ENCODE peak calls at places on chromosomes 6 and 20, in five cellular contexts. F is brain microvascular endothelial cell; S is CD8-positive, alpha-beta T cell; U is breast epithelium; J is progenitor cell of endocrine pancreas. Q is an unnamed sample.
A peak's percentile ranks its signal among the peaks of the same experiment; 100 is the strongest.

GRCh38 chr6:36979343-36979742 is 6.7 kb downstream of the MTCH1 start:
- DNase-seq in F (peak; percentile 29), S (no peak), U (no peak), J (no peak), Q (peak; percentile 36)

GRCh38 chr6:148818939-148819575 is 72.2 kb downstream of the UST start:
- DNase-seq in F (no peak), S (no peak), U (no peak), J (no peak), Q (no peak)

GRCh38 chr20:21237956-21238355 is 65.2 kb upstream of the XRN2 start:
- DNase-seq in F (no peak), S (no peak), U (no peak), J (no peak), Q (no peak)

GRCh38 chr6:44171899-44172546 is 13.4 kb downstream of the CAPN11 start:
- DNase-seq in F (no peak), S (no peak), U (no peak), J (no peak), Q (no peak)

GRCh38 chr6:159068904-159069578 is 24.2 kb upstream of the TAGAP start:
- DNase-seq in F (no peak), S (no peak), U (no peak), J (no peak), Q (no peak)

GRCh38 chr20:56091635-56092180 is 86.4 kb upstream of the CBLN4 start:
- DNase-seq in F (no peak), S (no peak), U (no peak), J (no peak), Q (no peak)

GRCh38 chr6:125717120-125717731 is 32.2 kb upstream of the HEY2 start:
- DNase-seq in F (no peak), S (no peak), U (no peak), J (no peak), Q (no peak)

GRCh38 chr20:53872081-53872541 is 198.3 kb downstream of the BCAS1 start:
- DNase-seq in F (no peak), S (no peak), U (no peak), J (no peak), Q (peak; percentile 39)

GRCh38 chr20:63009988-63010769 is 3.4 kb upstream of the BHLHE23 start:
- DNase-seq in F (no peak), S (peak; percentile 56), U (peak; percentile 39), J (no peak), Q (no peak)

GRCh38 chr6:23218751-23219150 is 649.4 kb downstream of the HDGFL1 start:
- DNase-seq in F (no peak), S (no peak), U (no peak), J (no peak), Q (no peak)

GRCh38 chr6:7146079-7146828 is 38.5 kb downstream of the RREB1 start:
- DNase-seq in F (peak; percentile 58), S (no peak), U (peak; percentile 56), J (no peak), Q (no peak)

GRCh38 chr6:142155895-142156757 is 9.1 kb downstream of the VTA1 start:
- DNase-seq in F (no peak), S (no peak), U (no peak), J (no peak), Q (peak; percentile 47)

GRCh38 chr20:25059866-25060465 is 2.0 kb upstream of the ACSS1 start:
- DNase-seq in F (no peak), S (no peak), U (no peak), J (no peak), Q (no peak)

GRCh38 chr20:57851025-57851682 is 141.3 kb upstream of the PMEPA1 start:
- DNase-seq in F (no peak), S (no peak), U (peak; percentile 11), J (peak; percentile 2), Q (no peak)

GRCh38 chr6:3797231-3798200 is 46.0 kb upstream of the PXDC1 start:
- DNase-seq in F (peak; percentile 47), S (no peak), U (no peak), J (no peak), Q (no peak)

GRCh38 chr20:37745553-37745952 is 51.7 kb downstream of the CTNNBL1 start:
- DNase-seq in F (no peak), S (no peak), U (no peak), J (no peak), Q (no peak)

GRCh38 chr6:119105262-119105661 is 26.8 kb upstream of the FAM184A start:
- DNase-seq in F (no peak), S (no peak), U (no peak), J (no peak), Q (no peak)

GRCh38 chr6:127717384-127717783 is 140.4 kb downstream of the C6orf58 start:
- DNase-seq in F (no peak), S (no peak), U (no peak), J (no peak), Q (no peak)

GRCh38 chr6:45420083-45420908 is 42.6 kb upstream of the SUPT3H start:
- DNase-seq in F (peak; percentile 53), S (peak; percentile 39), U (peak; percentile 34), J (no peak), Q (peak; percentile 44)

GRCh38 chr6:45422541-45423110 is 44.9 kb upstream of the SUPT3H start:
- DNase-seq in F (peak; percentile 55), S (peak; percentile 32), U (no peak), J (peak; percentile 20), Q (peak; percentile 65)

GRCh38 chr6:45423111-45423900 is 45.6 kb upstream of the SUPT3H start:
- DNase-seq in F (no peak), S (no peak), U (no peak), J (peak; percentile 21), Q (peak; percentile 37)

GRCh38 chr6:45420909-45421699 is 43.4 kb upstream of the SUPT3H start:
- DNase-seq in F (no peak), S (no peak), U (no peak), J (no peak), Q (peak; percentile 39)

DNA sequence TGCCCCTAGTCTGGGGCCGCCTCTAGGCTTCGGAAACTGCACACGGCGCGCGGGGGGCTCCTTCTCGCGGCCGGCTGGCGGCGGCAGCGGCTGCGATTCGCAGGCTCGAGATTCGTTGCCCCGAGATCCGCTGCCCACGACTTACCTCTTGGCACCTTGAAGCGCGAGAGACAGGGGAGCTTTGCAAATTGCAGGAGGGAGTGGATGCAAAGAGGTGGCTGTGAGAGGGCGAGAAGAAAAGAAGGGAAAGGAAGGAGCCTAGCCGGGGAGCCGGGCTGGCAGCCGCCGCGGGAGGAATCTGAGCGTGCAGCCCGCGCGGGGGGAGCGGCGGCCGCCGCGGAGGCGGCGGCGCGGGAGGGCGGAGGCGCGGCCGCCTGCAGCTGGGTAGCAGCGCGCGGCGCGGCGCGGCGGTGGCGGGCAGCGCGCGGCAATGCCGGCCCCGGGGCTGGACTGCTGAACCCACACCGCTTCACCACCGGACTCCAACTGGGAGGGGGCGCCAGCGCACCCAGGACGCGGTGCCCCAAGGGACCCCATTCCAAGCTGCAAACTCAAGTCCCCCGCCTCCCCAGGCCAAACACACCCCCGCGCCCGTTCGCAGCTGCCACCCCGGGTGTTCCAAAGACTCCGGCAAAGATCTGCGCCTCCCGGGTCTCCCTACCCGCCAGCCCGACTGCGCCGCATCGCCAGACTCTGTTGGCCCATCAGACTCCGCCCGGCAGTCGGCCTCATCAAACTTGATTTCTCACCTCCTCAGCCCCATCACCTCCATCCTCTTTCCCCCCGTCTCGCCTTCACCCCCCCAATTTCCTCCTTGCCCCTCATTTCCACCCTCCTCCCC is 44.2 kb upstream of the SUPT3H start:
- DNase-seq in F (peak; percentile 54), S (peak; percentile 8), U (no peak), J (peak; percentile 29), Q (peak; percentile 72)
- TF ChIP-seq CTCF in F (peak; percentile 42), S (no peak), U (no peak), J (peak; percentile 24), Q (peak; percentile 55)

GRCh38 chr20:35264755-35265154 is 13.2 kb downstream of the MMP24OS start:
- DNase-seq in F (no peak), S (no peak), U (peak; percentile 44), J (no peak), Q (no peak)
- TF ChIP-seq CTCF in F (peak; percentile 57), S (no peak), U (no peak), J (peak; percentile 33), Q (no peak)

GRCh38 chr6:114690625-114691024 is 347.8 kb upstream of the HS3ST5 start:
- DNase-seq in F (no peak), S (no peak), U (no peak), J (no peak), Q (no peak)
- TF ChIP-seq CTCF in F (no peak), S (no peak), U (no peak), J (no peak), Q (no peak)

GRCh38 chr20:13755809-13756208 is 28.9 kb downstream of the ESF1 start:
- DNase-seq in F (no peak), S (no peak), U (no peak), J (no peak), Q (no peak)
- TF ChIP-seq CTCF in F (no peak), S (no peak), U (no peak), J (no peak), Q (peak; percentile 10)

DNA sequence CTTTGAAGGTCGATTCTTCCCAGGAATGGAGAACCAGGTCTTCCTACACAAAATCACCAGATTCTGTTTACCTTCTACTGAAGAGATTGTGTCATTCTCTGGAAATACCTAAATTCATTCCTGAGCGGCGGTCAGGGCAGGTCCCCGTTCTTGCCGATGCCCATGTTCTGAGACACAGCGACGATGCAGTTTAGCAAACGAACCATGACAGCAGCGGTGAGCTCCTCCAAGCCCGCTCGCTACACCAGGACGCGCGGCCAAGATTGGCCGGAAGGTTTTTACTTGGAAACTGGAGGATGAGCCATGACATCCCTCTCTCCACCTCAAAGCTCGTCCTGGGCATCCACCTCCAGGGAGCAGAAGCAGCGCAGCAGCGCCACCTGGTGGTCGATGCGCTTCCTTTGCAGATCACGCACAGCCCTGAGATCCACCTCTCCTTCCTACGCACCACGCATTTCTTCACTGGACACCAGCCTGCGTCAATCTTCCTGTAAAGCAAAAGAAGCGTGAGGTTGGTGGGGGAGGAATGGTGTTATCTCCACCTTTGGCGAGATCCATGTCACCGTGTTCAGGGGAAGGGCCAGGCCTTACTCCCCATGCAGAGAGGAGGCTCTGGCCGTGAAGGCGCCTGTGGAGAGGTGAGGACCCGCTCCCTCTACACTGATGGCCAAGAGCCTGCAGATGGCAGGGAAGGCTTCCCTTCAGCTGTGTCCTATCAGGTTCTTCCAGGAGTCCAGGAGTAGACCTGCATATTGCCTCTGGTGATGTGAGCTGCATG is 9.9 kb upstream of the HLA-B start:
- DNase-seq in F (peak; percentile 72), S (peak; percentile 80), U (peak; percentile 89), J (peak; percentile 80), Q (peak; percentile 89)
- TF ChIP-seq CTCF in F (peak; percentile 96), S (peak; percentile 94), U (peak; percentile 98), J (peak; percentile 94), Q (peak; percentile 97)

DNA sequence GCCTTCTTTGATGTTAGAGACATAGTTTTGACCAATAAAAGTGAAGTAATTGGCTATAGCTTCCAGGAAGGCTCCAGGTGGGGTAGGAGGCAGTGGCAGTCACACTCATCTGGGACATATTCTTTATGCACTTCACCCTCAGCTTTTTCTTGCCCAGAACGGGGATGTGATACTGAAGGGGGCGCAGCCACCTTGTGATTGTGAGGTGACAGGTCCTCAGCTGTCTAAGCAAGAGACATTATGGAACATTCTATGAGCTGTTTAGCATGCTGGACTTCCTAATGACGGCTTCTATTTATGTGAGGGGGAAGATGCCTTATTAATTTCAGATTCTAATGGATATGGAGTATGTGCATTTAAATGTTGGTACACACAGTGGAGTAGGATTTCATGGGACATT is 151.3 kb upstream of the ZFP64 start:
- DNase-seq in F (no peak), S (no peak), U (no peak), J (no peak), Q (no peak)
- TF ChIP-seq CTCF in F (no peak), S (no peak), U (no peak), J (no peak), Q (no peak)

Q was measured in A673.